ENCODE peak calls at places on chromosomes 12 and 14, in seven cellular contexts. One of them, this sample, is unnamed.

GRCh38 chr12:12384601-12385321 is 27.9 kb downstream of the BORCS5 start:
- DNase-seq in memory B cell: no peak
- DNase-seq in transverse colon: no peak
- DNase-seq in HFFc6: no peak
- DNase-seq in endothelial cell of umbilical vein: no peak
- DNase-seq in activated CD4-positive, alpha-beta T cell treated with anti-CD3 and anti-CD28 coated beads, Interleukin-2, amount 50 U/mL, for 1 hour: peak
- DNase-seq in GM13977: no peak
- DNase-seq in this sample: no peak

GRCh38 chr12:1047898-1048660 is 57.1 kb downstream of the ERC1 start:
- DNase-seq in GM13977: no peak
- DNase-seq in memory B cell: no peak
- DNase-seq in activated CD4-positive, alpha-beta T cell treated with anti-CD3 and anti-CD28 coated beads, Interleukin-2, amount 50 U/mL, for 1 hour: no peak
- DNase-seq in endothelial cell of umbilical vein: peak
- DNase-seq in transverse colon: no peak
- DNase-seq in HFFc6: no peak
- DNase-seq in this sample: no peak

GRCh38 chr14:60014402-60014801 is 77.3 kb upstream of the PCNX4 start:
- DNase-seq in GM13977: no peak
- DNase-seq in endothelial cell of umbilical vein: no peak
- DNase-seq in memory B cell: no peak
- DNase-seq in transverse colon: no peak
- DNase-seq in HFFc6: no peak
- DNase-seq in activated CD4-positive, alpha-beta T cell treated with anti-CD3 and anti-CD28 coated beads, Interleukin-2, amount 50 U/mL, for 1 hour: no peak
- DNase-seq in this sample: no peak

GRCh38 chr14:96038920-96039632 is at the start of gene C14orf132:
- DNase-seq in endothelial cell of umbilical vein: peak
- DNase-seq in HFFc6: peak
- DNase-seq in transverse colon: peak
- DNase-seq in memory B cell: no peak
- DNase-seq in activated CD4-positive, alpha-beta T cell treated with anti-CD3 and anti-CD28 coated beads, Interleukin-2, amount 50 U/mL, for 1 hour: peak
- DNase-seq in GM13977: peak
- DNase-seq in this sample: peak

GRCh38 chr14:58978336-58978735 is 210.1 kb upstream of the DAAM1 start:
- DNase-seq in endothelial cell of umbilical vein: no peak
- DNase-seq in HFFc6: no peak
- DNase-seq in transverse colon: no peak
- DNase-seq in GM13977: no peak
- DNase-seq in memory B cell: no peak
- DNase-seq in activated CD4-positive, alpha-beta T cell treated with anti-CD3 and anti-CD28 coated beads, Interleukin-2, amount 50 U/mL, for 1 hour: no peak
- DNase-seq in this sample: no peak

GRCh38 chr14:36430169-36430568 is 89.9 kb downstream of the NKX2-1 start:
- DNase-seq in GM13977: no peak
- DNase-seq in activated CD4-positive, alpha-beta T cell treated with anti-CD3 and anti-CD28 coated beads, Interleukin-2, amount 50 U/mL, for 1 hour: no peak
- DNase-seq in endothelial cell of umbilical vein: no peak
- DNase-seq in memory B cell: no peak
- DNase-seq in HFFc6: no peak
- DNase-seq in transverse colon: no peak
- DNase-seq in this sample: no peak

GRCh38 chr12:52903855-52904508 is 894 bp downstream of the KRT8 start:
- DNase-seq in memory B cell: no peak
- DNase-seq in activated CD4-positive, alpha-beta T cell treated with anti-CD3 and anti-CD28 coated beads, Interleukin-2, amount 50 U/mL, for 1 hour: peak
- DNase-seq in endothelial cell of umbilical vein: peak
- DNase-seq in HFFc6: no peak
- DNase-seq in GM13977: peak
- DNase-seq in transverse colon: no peak
- DNase-seq in this sample: peak

GRCh38 chr14:100586153-100586519 is 1.1 kb downstream of the BEGAIN start:
- DNase-seq in memory B cell: no peak
- DNase-seq in GM13977: no peak
- DNase-seq in transverse colon: no peak
- DNase-seq in endothelial cell of umbilical vein: no peak
- DNase-seq in HFFc6: no peak
- DNase-seq in activated CD4-positive, alpha-beta T cell treated with anti-CD3 and anti-CD28 coated beads, Interleukin-2, amount 50 U/mL, for 1 hour: no peak
- DNase-seq in this sample: no peak

GRCh38 chr12:78863482-78864427 is 819 bp upstream of the SYT1 start:
- DNase-seq in endothelial cell of umbilical vein: peak
- DNase-seq in HFFc6: peak
- DNase-seq in GM13977: peak
- DNase-seq in transverse colon: peak
- DNase-seq in memory B cell: peak
- DNase-seq in activated CD4-positive, alpha-beta T cell treated with anti-CD3 and anti-CD28 coated beads, Interleukin-2, amount 50 U/mL, for 1 hour: no peak
- DNase-seq in this sample: no peak

GRCh38 chr12:96635844-96636243 is 146.5 kb downstream of the CFAP54 start:
- DNase-seq in GM13977: no peak
- DNase-seq in activated CD4-positive, alpha-beta T cell treated with anti-CD3 and anti-CD28 coated beads, Interleukin-2, amount 50 U/mL, for 1 hour: no peak
- DNase-seq in memory B cell: no peak
- DNase-seq in transverse colon: no peak
- DNase-seq in endothelial cell of umbilical vein: no peak
- DNase-seq in HFFc6: no peak
- DNase-seq in this sample: no peak

GRCh38 chr12:76074701-76075336 is 9.7 kb downstream of the NAP1L1 start:
- DNase-seq in endothelial cell of umbilical vein: no peak
- DNase-seq in GM13977: no peak
- DNase-seq in transverse colon: no peak
- DNase-seq in activated CD4-positive, alpha-beta T cell treated with anti-CD3 and anti-CD28 coated beads, Interleukin-2, amount 50 U/mL, for 1 hour: no peak
- DNase-seq in memory B cell: no peak
- DNase-seq in HFFc6: no peak
- DNase-seq in this sample: no peak